ENCODE peak calls at places on chromosomes 13 and 19, in six cellular contexts. N is NCI-H82; P is Peyer's patch; L is effector CD4-positive, alpha-beta T cell; W is GM13977; O is non-pigmented ciliary epithelial cell. I is an unnamed sample.

GRCh38 chr13:94121686-94122085 is 357.8 kb downstream of the DCT start:
- DNase-seq in N (no peak), P (no peak), L (no peak), W (no peak), O (peak), I (no peak)

GRCh38 chr13:43054803-43055802 is 31.7 kb downstream of the DNAJC15 start:
- DNase-seq in N (peak), P (no peak), L (no peak), W (no peak), O (peak), I (no peak)

GRCh38 chr13:112892759-112893569 is 76.0 kb upstream of the MCF2L start:
- DNase-seq in N (no peak), P (no peak), L (no peak), W (no peak), O (no peak), I (no peak)

GRCh38 chr19:5873617-5874199 is 3.4 kb upstream of the FUT5 start:
- DNase-seq in N (no peak), P (no peak), L (no peak), W (no peak), O (no peak), I (no peak)

GRCh38 chr13:111555268-111555633 is 234.8 kb downstream of the TEX29 start:
- DNase-seq in N (no peak), P (no peak), L (no peak), W (no peak), O (no peak), I (no peak)

GRCh38 chr19:51687791-51688664 is 5.1 kb upstream of the SPACA6 start:
- DNase-seq in N (peak), P (no peak), L (no peak), W (peak), O (no peak), I (no peak)

GRCh38 chr13:111639994-111640393 is 319.6 kb downstream of the TEX29 start:
- DNase-seq in N (no peak), P (no peak), L (no peak), W (no peak), O (no peak), I (no peak)

GRCh38 chr13:113888701-113889330 is 24.9 kb upstream of the GAS6 start:
- DNase-seq in N (no peak), P (no peak), L (no peak), W (no peak), O (no peak), I (no peak)

GRCh38 chr13:24178847-24179845 is 18.6 kb downstream of the SPATA13 start:
- DNase-seq in N (no peak), P (no peak), L (no peak), W (no peak), O (no peak), I (no peak)

GRCh38 chr13:98221234-98221633 is 44.2 kb upstream of the RNF113B start:
- DNase-seq in N (peak), P (no peak), L (no peak), W (no peak), O (no peak), I (no peak)

GRCh38 chr13:38582133-38582532 is 104.7 kb upstream of the FREM2 start:
- DNase-seq in N (peak), P (no peak), L (no peak), W (peak), O (peak), I (peak)

GRCh38 chr13:110690516-110690915 is 15.4 kb downstream of the CARS2 start:
- DNase-seq in N (no peak), P (no peak), L (no peak), W (no peak), O (no peak), I (no peak)

GRCh38 chr13:106063591-106064308 is 471.7 kb downstream of the EFNB2 start:
- DNase-seq in N (no peak), P (no peak), L (no peak), W (no peak), O (peak), I (no peak)

GRCh38 chr19:46351241-46352041 is 4.6 kb downstream of the PPP5C start:
- DNase-seq in N (no peak), P (no peak), L (no peak), W (peak), O (no peak), I (no peak)

GRCh38 chr13:96652506-96652905 is 341.8 kb downstream of the OXGR1 start:
- DNase-seq in N (no peak), P (no peak), L (no peak), W (no peak), O (no peak), I (no peak)

GRCh38 chr19:15399234-15399515 is 19.6 kb upstream of the AKAP8 start:
- DNase-seq in N (no peak), P (no peak), L (no peak), W (no peak), O (no peak), I (no peak)

GRCh38 chr19:57171551-57172081 is 4.3 kb upstream of the DUXA start:
- DNase-seq in N (peak), P (no peak), L (peak), W (peak), O (no peak), I (no peak)

GRCh38 chr13:56558698-56559320 is 581.9 kb upstream of the PRR20A start:
- DNase-seq in N (no peak), P (no peak), L (no peak), W (no peak), O (no peak), I (no peak)

GRCh38 chr13:28866932-28867331 is 46.8 kb downstream of the MTUS2 start:
- DNase-seq in N (no peak), P (no peak), L (no peak), W (no peak), O (no peak), I (no peak)

GRCh38 chr13:112027250-112027649 is 39.7 kb upstream of the SOX1 start:
- DNase-seq in N (no peak), P (peak), L (no peak), W (no peak), O (no peak), I (no peak)

GRCh38 chr19:34559045-34559444 is 77.5 kb downstream of the WTIP start:
- DNase-seq in N (no peak), P (no peak), L (no peak), W (no peak), O (no peak), I (no peak)

GRCh38 chr13:95710313-95710712 is 33.4 kb downstream of the DNAJC3 start:
- DNase-seq in N (no peak), P (no peak), L (no peak), W (no peak), O (peak), I (no peak)

GRCh38 chr19:1274081-1274851 is 1.1 kb upstream of the FAM174C start:
- DNase-seq in N (peak), P (no peak), L (no peak), W (no peak), O (no peak), I (no peak)

GRCh38 chr13:113536461-113537110 is 46.1 kb upstream of the DCUN1D2 start:
- DNase-seq in N (no peak), P (no peak), L (no peak), W (no peak), O (no peak), I (no peak)

GRCh38 chr19:18645035-18645511 is 8.2 kb downstream of the KLHL26 start:
- DNase-seq in N (no peak), P (no peak), L (no peak), W (no peak), O (no peak), I (no peak)

GRCh38 chr13:78194904-78195639 is 276.4 kb upstream of the EDNRB start:
- DNase-seq in N (no peak), P (no peak), L (no peak), W (no peak), O (no peak), I (peak)

GRCh38 chr13:99426426-99426825 is 74.8 kb upstream of the TM9SF2 start:
- DNase-seq in N (no peak), P (no peak), L (no peak), W (no peak), O (no peak), I (no peak)

GRCh38 chr19:17658666-17659065 is 29.5 kb downstream of the UNC13A start:
- DNase-seq in N (no peak), P (no peak), L (no peak), W (no peak), O (no peak), I (no peak)

GRCh38 chr13:21014666-21015170 is 46.7 kb downstream of the LATS2 start:
- DNase-seq in N (no peak), P (no peak), L (no peak), W (no peak), O (no peak), I (peak)

GRCh38 chr13:68185767-68186166 is 955.6 kb upstream of the PCDH9 start:
- DNase-seq in N (no peak), P (no peak), L (no peak), W (no peak), O (no peak), I (no peak)

GRCh38 chr13:32031025-32031814 is at the start of gene FRY:
- DNase-seq in N (peak), P (peak), L (peak), W (peak), O (no peak), I (no peak)